ENCODE peak calls at places on chromosomes 16 and 17, in six cellular contexts. U, G, A, D, C and M are unnamed samples.

GRCh38 chr17:76408037-76408849 is 23.8 kb downstream of the SPHK1 start:
- DNase-seq in U (no peak), G (peak; percentile 81), A (peak; percentile 61), D (peak; percentile 65), C (peak; percentile 81), M (peak; percentile 54)

GRCh38 chr17:76547183-76547641 is 7.4 kb downstream of the PRCD start:
- DNase-seq in U (peak; percentile 76), G (peak; percentile 72), A (peak; percentile 69), D (peak; percentile 63), C (no peak), M (no peak)

GRCh38 chr17:45221081-45221996 is at the start of gene FMNL1:
- DNase-seq in U (no peak), G (peak; percentile 36), A (peak; percentile 68), D (peak; percentile 64), C (peak; percentile 87), M (peak; percentile 51)

GRCh38 chr17:20022701-20023100 is 13.5 kb downstream of the SPECC1 start:
- DNase-seq in U (no peak), G (no peak), A (no peak), D (no peak), C (no peak), M (no peak)

GRCh38 chr17:37490022-37490587 is 414 bp downstream of the DUSP14 start:
- DNase-seq in U (peak; percentile 54), G (peak; percentile 78), A (peak; percentile 83), D (peak; percentile 72), C (peak; percentile 83), M (peak; percentile 53)

GRCh38 chr16:9911231-9911630 is 271.0 kb downstream of the GRIN2A start:
- DNase-seq in U (no peak), G (no peak), A (no peak), D (no peak), C (no peak), M (no peak)

GRCh38 chr17:57459286-57459915 is 203.1 kb downstream of the MSI2 start:
- DNase-seq in U (peak; percentile 67), G (peak; percentile 52), A (no peak), D (no peak), C (no peak), M (no peak)

GRCh38 chr16:69326172-69326873 is 4.1 kb downstream of the PDF start:
- DNase-seq in U (no peak), G (peak; percentile 23), A (no peak), D (no peak), C (no peak), M (no peak)

GRCh38 chr17:835263-835662 is 53.1 kb downstream of the MRM3 start:
- DNase-seq in U (peak; percentile 98), G (no peak), A (no peak), D (no peak), C (no peak), M (no peak)

GRCh38 chr17:17994271-17994670 is 21.6 kb downstream of the DRC3 start:
- DNase-seq in U (no peak), G (peak; percentile 37), A (peak; percentile 16), D (peak; percentile 16), C (no peak), M (no peak)

GRCh38 chr17:17682293-17682736 is 1.1 kb downstream of the RAI1 start:
- DNase-seq in U (no peak), G (peak; percentile 53), A (no peak), D (peak; percentile 31), C (peak; percentile 87), M (peak; percentile 26)

GRCh38 chr17:37614391-37614790 is 5.2 kb upstream of the SYNRG start:
- DNase-seq in U (peak; percentile 74), G (no peak), A (no peak), D (no peak), C (no peak), M (no peak)

GRCh38 chr17:8005357-8005756 is 2.9 kb downstream of the GUCY2D start:
- DNase-seq in U (no peak), G (peak; percentile 2), A (no peak), D (no peak), C (peak; percentile 2), M (no peak)

GRCh38 chr17:56125830-56126819 is 27.1 kb upstream of the ANKFN1 start:
- DNase-seq in U (peak; percentile 11), G (peak; percentile 28), A (peak; percentile 1), D (no peak), C (no peak), M (no peak)

GRCh38 chr17:13004336-13004735 is 13.5 kb downstream of the ELAC2 start:
- DNase-seq in U (no peak), G (no peak), A (no peak), D (no peak), C (no peak), M (no peak)

GRCh38 chr16:86122681-86123342 is 223.8 kb downstream of the IRF8 start:
- DNase-seq in U (no peak), G (no peak), A (no peak), D (no peak), C (no peak), M (no peak)

GRCh38 chr16:71788578-71788977 is 20.1 kb downstream of the AP1G1 start:
- DNase-seq in U (no peak), G (no peak), A (no peak), D (no peak), C (no peak), M (no peak)

GRCh38 chr16:58732545-58733247 is 1.4 kb downstream of the GOT2 start:
- DNase-seq in U (peak; percentile 22), G (no peak), A (no peak), D (no peak), C (no peak), M (no peak)

GRCh38 chr17:81400939-81401726 is 5.9 kb downstream of the BAHCC1 start:
- DNase-seq in U (no peak), G (no peak), A (no peak), D (no peak), C (no peak), M (no peak)

GRCh38 chr17:8016632-8017424 is 14.4 kb downstream of the GUCY2D start:
- DNase-seq in U (peak; percentile 12), G (peak; percentile 64), A (peak; percentile 33), D (peak; percentile 46), C (peak; percentile 86), M (no peak)

GRCh38 chr17:79615926-79616325 is 5.1 kb upstream of the RBFOX3 start:
- DNase-seq in U (no peak), G (no peak), A (no peak), D (no peak), C (peak; percentile 27), M (no peak)

GRCh38 chr17:80815151-80815561 is 176.5 kb upstream of the CHMP6 start:
- DNase-seq in U (no peak), G (no peak), A (no peak), D (no peak), C (peak; percentile 46), M (no peak)

GRCh38 chr16:81143921-81144471 is 47.8 kb upstream of the GCSH start:
- DNase-seq in U (no peak), G (no peak), A (no peak), D (no peak), C (no peak), M (no peak)

GRCh38 chr17:41013181-41013580 is 4.3 kb upstream of the KRTAP3-1 start:
- DNase-seq in U (no peak), G (no peak), A (no peak), D (no peak), C (no peak), M (no peak)

DNA sequence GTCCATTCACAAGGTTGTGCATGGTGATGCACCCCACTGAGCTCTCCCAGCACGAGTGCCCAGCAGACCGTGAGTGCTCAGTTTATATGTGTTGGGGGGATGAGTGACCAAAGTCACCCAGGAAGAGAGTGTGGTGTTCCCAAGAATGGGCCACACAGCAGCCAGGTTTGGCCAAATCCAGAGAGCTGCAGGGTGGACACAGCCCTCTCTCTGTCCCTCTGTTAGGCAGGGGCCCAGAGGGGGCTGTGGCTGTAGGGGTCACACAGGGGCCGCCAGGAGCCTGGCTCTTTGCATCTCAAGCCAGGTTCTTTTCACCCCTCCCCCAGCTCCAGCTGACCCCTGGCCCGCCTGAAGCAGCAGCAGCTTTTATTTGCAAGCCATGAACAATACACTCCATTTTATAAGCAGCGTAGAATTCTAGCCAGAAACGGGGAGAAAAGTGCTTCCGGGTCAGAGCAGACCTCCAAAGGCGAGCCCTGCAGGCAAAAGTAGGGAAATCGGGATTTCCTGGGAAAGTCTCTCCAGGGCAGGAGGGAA is 13.3 kb downstream of the COTL1 start:
- DNase-seq in U (no peak), G (no peak), A (no peak), D (no peak), C (no peak), M (no peak)
- H3K27ac ChIP-seq in U (no peak overlapping the region), G (no peak overlapping the region), A (no peak overlapping the region), D (peak overlapping the region; percentile 51), C (no peak overlapping the region), M (peak overlapping the region; percentile 63)

GRCh38 chr17:39568710-39569109 is 39.0 kb downstream of the NEUROD2 start:
- DNase-seq in U (no peak), G (no peak), A (no peak), D (no peak), C (no peak), M (no peak)

GRCh38 chr17:39566092-39566491 is 41.6 kb downstream of the NEUROD2 start:
- DNase-seq in U (no peak), G (no peak), A (no peak), D (no peak), C (no peak), M (no peak)

GRCh38 chr17:39563476-39563875 is 44.2 kb downstream of the NEUROD2 start:
- DNase-seq in U (no peak), G (peak; percentile 31), A (no peak), D (no peak), C (no peak), M (no peak)

DNA sequence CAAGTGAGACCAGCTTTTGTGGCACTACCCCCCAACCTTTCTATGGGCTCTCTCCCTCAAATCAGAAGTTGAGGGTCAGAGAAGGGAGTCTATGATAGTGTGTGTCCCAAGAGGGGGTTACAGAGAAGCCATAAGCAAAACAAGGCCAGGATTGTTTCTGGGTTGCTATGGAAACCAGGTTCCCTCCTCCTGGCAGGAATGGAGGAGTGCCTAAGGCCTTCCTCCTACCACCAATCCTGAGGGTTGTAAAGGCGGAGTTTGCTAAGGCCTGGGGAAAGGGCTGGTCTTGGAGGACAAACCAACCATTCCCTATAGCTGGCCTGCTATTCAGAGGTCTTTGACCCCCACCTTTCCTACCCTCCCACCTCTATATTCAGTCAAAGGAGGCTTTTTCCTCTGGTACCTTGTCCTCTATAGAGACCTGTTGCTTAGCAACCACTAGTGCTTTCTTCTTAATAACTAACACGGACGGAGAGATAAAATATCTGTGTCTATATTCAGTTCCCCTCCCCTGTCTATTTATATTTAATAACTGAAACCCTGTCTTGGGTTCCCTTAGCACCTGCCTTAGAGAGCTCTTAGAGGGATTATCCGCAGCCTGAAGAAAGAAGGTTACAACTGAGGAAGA is 43.4 kb downstream of the NEUROD2 start:
- DNase-seq in U (no peak), G (no peak), A (no peak), D (no peak), C (no peak), M (no peak)
- H3K27ac ChIP-seq in U (no peak overlapping the region), G (no peak overlapping the region), A (no peak overlapping the region), D (no peak overlapping the region), C (no peak overlapping the region), M (no peak overlapping the region)

DNA sequence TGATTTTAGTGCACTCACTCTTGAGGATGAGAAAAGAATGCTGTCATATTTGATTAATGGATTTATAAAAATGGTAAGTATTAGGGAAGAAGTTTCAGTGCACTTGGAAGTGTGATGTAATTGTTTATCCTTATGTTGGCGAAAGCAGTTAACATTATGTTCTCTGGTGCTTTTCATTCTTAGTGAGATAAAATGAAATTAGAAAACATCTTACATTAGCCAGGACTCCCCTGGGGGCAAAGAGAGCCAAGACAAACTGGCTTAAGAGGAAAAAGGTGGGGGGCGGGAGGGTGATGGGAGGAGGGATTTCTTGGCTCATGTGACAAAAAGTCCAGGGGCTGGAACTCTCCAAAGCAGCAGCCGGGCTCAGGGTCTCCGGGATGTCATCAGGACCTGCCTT is 73.2 kb downstream of the KNOP1 start:
- DNase-seq in U (no peak), G (no peak), A (no peak), D (no peak), C (no peak), M (no peak)
- H3K27ac ChIP-seq in U (no peak overlapping the region), G (no peak overlapping the region), A (no peak overlapping the region), D (no peak overlapping the region), C (no peak overlapping the region), M (no peak overlapping the region)

GRCh38 chr17:32265192-32265895 is at the start of gene RHBDL3:
- DNase-seq in U (no peak), G (no peak), A (peak; percentile 14), D (no peak), C (no peak), M (no peak)
- H3K27ac ChIP-seq in U (no peak within 1 kb of the TSS), G (no peak within 1 kb of the TSS), A (no peak within 1 kb of the TSS), D (no peak within 1 kb of the TSS), C (no peak within 1 kb of the TSS), M (no peak within 1 kb of the TSS)